ENCODE peak calls at places on chromosomes 7 and 10, in seven cellular contexts. One of them, this sample, is unnamed.

GRCh38 chr10:62638062-62638477 is 166.4 kb upstream of the ADO start:
- DNase-seq in heart right ventricle: no peak
- DNase-seq in GM12864: no peak
- DNase-seq in mesothelial cell of epicardium: no peak
- DNase-seq in GM13977: no peak
- DNase-seq in PC-9: no peak
- DNase-seq in fibroblast of pulmonary artery: peak
- DNase-seq in this sample: no peak

GRCh38 chr7:32410545-32410944 is 79.6 kb downstream of the LSM5 start:
- DNase-seq in heart right ventricle: no peak
- DNase-seq in GM12864: no peak
- DNase-seq in mesothelial cell of epicardium: no peak
- DNase-seq in GM13977: no peak
- DNase-seq in PC-9: no peak
- DNase-seq in fibroblast of pulmonary artery: no peak
- DNase-seq in this sample: no peak

GRCh38 chr7:2698581-2699288 is 10.7 kb downstream of the AMZ1 start:
- DNase-seq in heart right ventricle: no peak
- DNase-seq in GM12864: peak
- DNase-seq in mesothelial cell of epicardium: no peak
- DNase-seq in GM13977: peak
- DNase-seq in PC-9: no peak
- DNase-seq in fibroblast of pulmonary artery: no peak
- DNase-seq in this sample: no peak

GRCh38 chr7:38630720-38631673 is at the start of gene AMPH:
- DNase-seq in heart right ventricle: peak
- DNase-seq in GM12864: no peak
- DNase-seq in mesothelial cell of epicardium: peak
- DNase-seq in GM13977: peak
- DNase-seq in PC-9: no peak
- DNase-seq in fibroblast of pulmonary artery: peak
- DNase-seq in this sample: peak

GRCh38 chr7:339062-339342 is 49.0 kb downstream of the FOXL3 start:
- DNase-seq in heart right ventricle: no peak
- DNase-seq in GM12864: no peak
- DNase-seq in mesothelial cell of epicardium: no peak
- DNase-seq in GM13977: no peak
- DNase-seq in PC-9: no peak
- DNase-seq in fibroblast of pulmonary artery: no peak
- DNase-seq in this sample: no peak

GRCh38 chr10:7409732-7410168 is 1.1 kb downstream of the SFMBT2 start:
- DNase-seq in heart right ventricle: peak
- DNase-seq in GM12864: no peak
- DNase-seq in mesothelial cell of epicardium: no peak
- DNase-seq in GM13977: peak
- DNase-seq in PC-9: no peak
- DNase-seq in fibroblast of pulmonary artery: no peak
- DNase-seq in this sample: no peak

GRCh38 chr7:128812514-128813168 is 17.6 kb upstream of the FLNC start:
- DNase-seq in heart right ventricle: peak
- DNase-seq in GM12864: no peak
- DNase-seq in mesothelial cell of epicardium: no peak
- DNase-seq in GM13977: no peak
- DNase-seq in PC-9: peak
- DNase-seq in fibroblast of pulmonary artery: peak
- DNase-seq in this sample: no peak

GRCh38 chr10:72616716-72617115 is 9.2 kb downstream of the MICU1 start:
- DNase-seq in heart right ventricle: peak
- DNase-seq in GM12864: no peak
- DNase-seq in mesothelial cell of epicardium: no peak
- DNase-seq in GM13977: no peak
- DNase-seq in PC-9: no peak
- DNase-seq in fibroblast of pulmonary artery: no peak
- DNase-seq in this sample: no peak

GRCh38 chr7:135326636-135327280 is 93.1 kb downstream of the STRA8 start:
- DNase-seq in heart right ventricle: no peak
- DNase-seq in GM12864: no peak
- DNase-seq in mesothelial cell of epicardium: no peak
- DNase-seq in GM13977: no peak
- DNase-seq in PC-9: no peak
- DNase-seq in fibroblast of pulmonary artery: peak
- DNase-seq in this sample: no peak

GRCh38 chr10:87817873-87818504 is at the start of gene ATAD1:
- DNase-seq in heart right ventricle: peak
- DNase-seq in GM12864: peak
- DNase-seq in mesothelial cell of epicardium: peak
- DNase-seq in GM13977: peak
- DNase-seq in PC-9: peak
- DNase-seq in fibroblast of pulmonary artery: peak
- DNase-seq in this sample: peak

GRCh38 chr10:35890970-35891330 is 248.9 kb upstream of the FZD8 start:
- DNase-seq in heart right ventricle: no peak
- DNase-seq in GM12864: no peak
- DNase-seq in mesothelial cell of epicardium: no peak
- DNase-seq in GM13977: no peak
- DNase-seq in PC-9: no peak
- DNase-seq in fibroblast of pulmonary artery: no peak
- DNase-seq in this sample: no peak

GRCh38 chr10:104576611-104577010 is 64.5 kb upstream of the SORCS3 start:
- DNase-seq in heart right ventricle: no peak
- DNase-seq in GM12864: no peak
- DNase-seq in mesothelial cell of epicardium: no peak
- DNase-seq in GM13977: no peak
- DNase-seq in PC-9: no peak
- DNase-seq in fibroblast of pulmonary artery: no peak
- DNase-seq in this sample: no peak

GRCh38 chr10:48902096-48902495 is 37.5 kb downstream of the LRRC18 start:
- DNase-seq in heart right ventricle: no peak
- DNase-seq in GM12864: no peak
- DNase-seq in mesothelial cell of epicardium: no peak
- DNase-seq in GM13977: no peak
- DNase-seq in PC-9: no peak
- DNase-seq in fibroblast of pulmonary artery: no peak
- DNase-seq in this sample: no peak

GRCh38 chr10:6396652-6397051 is 183.4 kb downstream of the PRKCQ start:
- DNase-seq in heart right ventricle: no peak
- DNase-seq in GM12864: no peak
- DNase-seq in mesothelial cell of epicardium: no peak
- DNase-seq in GM13977: no peak
- DNase-seq in PC-9: no peak
- DNase-seq in fibroblast of pulmonary artery: peak
- DNase-seq in this sample: no peak

GRCh38 chr10:104796817-104797216 is 155.7 kb downstream of the SORCS3 start:
- DNase-seq in heart right ventricle: no peak
- DNase-seq in GM12864: no peak
- DNase-seq in mesothelial cell of epicardium: no peak
- DNase-seq in GM13977: no peak
- DNase-seq in PC-9: no peak
- DNase-seq in fibroblast of pulmonary artery: no peak
- DNase-seq in this sample: no peak

GRCh38 chr7:34087892-34088891 is 182.9 kb downstream of the BMPER start:
- DNase-seq in heart right ventricle: no peak
- DNase-seq in GM12864: no peak
- DNase-seq in mesothelial cell of epicardium: no peak
- DNase-seq in GM13977: no peak
- DNase-seq in PC-9: peak
- DNase-seq in fibroblast of pulmonary artery: peak
- DNase-seq in this sample: no peak

GRCh38 chr10:85420501-85421191 is 945.9 kb downstream of the GRID1 start:
- DNase-seq in heart right ventricle: no peak
- DNase-seq in GM12864: no peak
- DNase-seq in mesothelial cell of epicardium: no peak
- DNase-seq in GM13977: no peak
- DNase-seq in PC-9: no peak
- DNase-seq in fibroblast of pulmonary artery: no peak
- DNase-seq in this sample: no peak

GRCh38 chr10:93816123-93816747 is 58.5 kb downstream of the LGI1 start:
- DNase-seq in heart right ventricle: peak
- DNase-seq in GM12864: no peak
- DNase-seq in mesothelial cell of epicardium: no peak
- DNase-seq in GM13977: peak
- DNase-seq in PC-9: peak
- DNase-seq in fibroblast of pulmonary artery: peak
- DNase-seq in this sample: peak

GRCh38 chr7:7424151-7424873 is 111.4 kb downstream of the COL28A1 start:
- DNase-seq in heart right ventricle: peak
- DNase-seq in GM12864: peak
- DNase-seq in mesothelial cell of epicardium: no peak
- DNase-seq in GM13977: peak
- DNase-seq in PC-9: peak
- DNase-seq in fibroblast of pulmonary artery: peak
- DNase-seq in this sample: peak

GRCh38 chr7:1804310-1804709 is 134.2 kb downstream of the ELFN1 start:
- DNase-seq in heart right ventricle: no peak
- DNase-seq in GM12864: no peak
- DNase-seq in mesothelial cell of epicardium: no peak
- DNase-seq in GM13977: no peak
- DNase-seq in PC-9: no peak
- DNase-seq in fibroblast of pulmonary artery: no peak
- DNase-seq in this sample: no peak

DNA sequence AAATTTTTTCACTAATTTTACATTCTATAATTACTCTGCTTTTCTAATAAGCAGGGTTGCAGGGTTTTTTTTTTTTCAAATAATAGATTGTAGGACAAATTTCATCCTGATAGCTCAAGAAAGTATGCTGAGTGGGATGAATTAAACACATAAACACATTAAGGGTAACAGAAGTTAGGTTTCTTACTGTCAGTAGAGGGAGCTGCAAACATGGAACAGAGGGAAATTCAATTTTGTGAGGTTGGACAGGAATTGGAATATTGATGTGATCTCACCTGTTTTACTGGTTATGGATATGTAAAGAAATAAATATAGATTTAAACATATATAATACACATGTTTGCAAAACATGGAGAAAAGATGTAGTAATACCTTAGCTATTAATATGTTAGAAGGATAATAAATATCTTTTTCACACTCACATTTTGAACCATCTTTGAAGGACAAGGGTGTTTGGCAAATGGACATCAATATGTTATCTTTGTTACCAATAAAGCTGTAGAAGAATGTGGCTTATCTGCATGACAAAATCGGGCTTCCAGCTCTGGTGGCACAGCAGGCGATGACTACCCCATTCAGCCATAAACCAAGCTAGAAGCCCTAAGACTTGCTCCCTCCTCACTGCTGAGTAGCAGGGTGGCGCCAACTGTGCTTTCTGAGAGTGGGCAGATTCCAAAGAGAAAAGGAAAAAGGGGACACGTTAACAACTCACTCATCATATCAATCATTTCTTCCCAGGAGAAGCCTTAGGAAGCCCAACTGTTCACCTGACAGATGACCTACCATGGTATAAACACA is 1257.4 kb downstream of the GATA3 start:
- DNase-seq in heart right ventricle: no peak
- DNase-seq in GM12864: no peak
- DNase-seq in mesothelial cell of epicardium: no peak
- DNase-seq in GM13977: no peak
- DNase-seq in PC-9: no peak
- DNase-seq in fibroblast of pulmonary artery: no peak
- DNase-seq in this sample: no peak
- TF ChIP-seq CTCF in heart right ventricle: no peak
- TF ChIP-seq CTCF in GM12864: no peak
- TF ChIP-seq CTCF in mesothelial cell of epicardium: no peak
- TF ChIP-seq CTCF in GM13977: no peak
- TF ChIP-seq CTCF in PC-9: no peak
- TF ChIP-seq CTCF in fibroblast of pulmonary artery: peak
- TF ChIP-seq CTCF in this sample: peak

GRCh38 chr10:76302491-76302890 is 871.1 kb downstream of the LRMDA start:
- DNase-seq in heart right ventricle: no peak
- DNase-seq in GM12864: no peak
- DNase-seq in mesothelial cell of epicardium: no peak
- DNase-seq in GM13977: no peak
- DNase-seq in PC-9: no peak
- DNase-seq in fibroblast of pulmonary artery: peak
- DNase-seq in this sample: no peak

GRCh38 chr10:76299501-76299900 is 868.1 kb downstream of the LRMDA start:
- DNase-seq in heart right ventricle: no peak
- DNase-seq in GM12864: no peak
- DNase-seq in mesothelial cell of epicardium: no peak
- DNase-seq in GM13977: no peak
- DNase-seq in PC-9: no peak
- DNase-seq in fibroblast of pulmonary artery: no peak
- DNase-seq in this sample: no peak

GRCh38 chr10:76302936-76303656 is 871.7 kb downstream of the LRMDA start:
- DNase-seq in heart right ventricle: no peak
- DNase-seq in GM12864: no peak
- DNase-seq in mesothelial cell of epicardium: no peak
- DNase-seq in GM13977: no peak
- DNase-seq in PC-9: no peak
- DNase-seq in fibroblast of pulmonary artery: no peak
- DNase-seq in this sample: no peak

GRCh38 chr10:76303682-76304316 is 872.4 kb downstream of the LRMDA start:
- DNase-seq in heart right ventricle: peak
- DNase-seq in GM12864: no peak
- DNase-seq in mesothelial cell of epicardium: no peak
- DNase-seq in GM13977: peak
- DNase-seq in PC-9: peak
- DNase-seq in fibroblast of pulmonary artery: peak
- DNase-seq in this sample: peak

GRCh38 chr10:76301950-76302349 is 870.5 kb downstream of the LRMDA start:
- DNase-seq in heart right ventricle: no peak
- DNase-seq in GM12864: no peak
- DNase-seq in mesothelial cell of epicardium: no peak
- DNase-seq in GM13977: no peak
- DNase-seq in PC-9: no peak
- DNase-seq in fibroblast of pulmonary artery: no peak
- DNase-seq in this sample: no peak
- TF ChIP-seq CTCF in heart right ventricle: no peak
- TF ChIP-seq CTCF in GM12864: no peak
- TF ChIP-seq CTCF in mesothelial cell of epicardium: no peak
- TF ChIP-seq CTCF in GM13977: no peak
- TF ChIP-seq CTCF in PC-9: no peak
- TF ChIP-seq CTCF in fibroblast of pulmonary artery: no peak
- TF ChIP-seq CTCF in this sample: no peak

GRCh38 chr10:34156781-34157425 is 658.2 kb downstream of the PARD3 start:
- DNase-seq in heart right ventricle: no peak
- DNase-seq in GM12864: no peak
- DNase-seq in mesothelial cell of epicardium: no peak
- DNase-seq in GM13977: no peak
- DNase-seq in PC-9: no peak
- DNase-seq in fibroblast of pulmonary artery: peak
- DNase-seq in this sample: no peak
- TF ChIP-seq CTCF in heart right ventricle: no peak
- TF ChIP-seq CTCF in GM12864: no peak
- TF ChIP-seq CTCF in mesothelial cell of epicardium: no peak
- TF ChIP-seq CTCF in GM13977: no peak
- TF ChIP-seq CTCF in PC-9: no peak
- TF ChIP-seq CTCF in fibroblast of pulmonary artery: peak
- TF ChIP-seq CTCF in this sample: no peak

DNA sequence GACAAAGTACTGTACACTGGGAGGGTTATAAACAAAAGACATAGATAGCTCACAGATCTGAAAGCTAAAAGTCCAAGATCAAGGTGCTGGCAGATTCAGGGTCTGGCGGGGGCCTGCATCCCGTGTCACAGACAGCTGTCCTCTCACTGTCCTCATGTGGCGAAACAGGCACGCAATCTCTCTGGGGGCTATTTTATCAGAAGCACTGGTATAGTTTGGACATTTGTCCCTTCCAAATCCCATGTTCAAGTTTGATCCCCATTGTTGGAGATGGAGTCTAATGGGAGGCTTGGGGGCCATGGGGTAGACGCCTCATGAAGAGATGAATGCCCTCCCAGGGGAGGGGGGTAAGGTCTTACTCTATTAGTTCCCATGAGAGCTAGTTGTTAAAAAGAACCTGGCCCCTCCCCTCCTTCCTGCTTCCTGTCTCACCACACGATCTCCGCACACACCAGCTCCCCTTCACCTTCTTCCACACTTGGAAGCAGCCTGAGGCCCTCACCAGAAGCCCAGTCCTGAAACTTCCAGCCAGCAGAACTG is 72.5 kb upstream of the UCN3 start:
- DNase-seq in heart right ventricle: peak
- DNase-seq in GM12864: no peak
- DNase-seq in mesothelial cell of epicardium: no peak
- DNase-seq in GM13977: no peak
- DNase-seq in PC-9: peak
- DNase-seq in fibroblast of pulmonary artery: no peak
- DNase-seq in this sample: no peak
- TF ChIP-seq CTCF in heart right ventricle: no peak
- TF ChIP-seq CTCF in GM12864: no peak
- TF ChIP-seq CTCF in mesothelial cell of epicardium: no peak
- TF ChIP-seq CTCF in GM13977: no peak
- TF ChIP-seq CTCF in PC-9: no peak
- TF ChIP-seq CTCF in fibroblast of pulmonary artery: no peak
- TF ChIP-seq CTCF in this sample: no peak

This sample was measured in dorsolateral prefrontal cortex.